ENCODE peak calls at places on chromosomes 7 and 10, in seven cellular contexts. Y is RWPE1, A is iris pigment epithelial cell, F is NCI-H2081, V is H54, R is dermis microvascular lymphatic vessel endothelial cell, G is NCI-H460. I is an unnamed sample.

GRCh38 chr7:127391591-127392181 is 822 bp downstream of the ZNF800 start:
- DNase-seq in V (peak), A (peak), Y (peak), G (no peak), F (peak), R (peak), I (peak)

GRCh38 chr10:117964528-117964927 is 82.2 kb downstream of the RAB11FIP2 start:
- DNase-seq in R (no peak), V (no peak), Y (no peak), F (no peak), G (no peak), A (peak), I (no peak)

GRCh38 chr10:132516771-132517725 is 20.5 kb upstream of the INPP5A start:
- DNase-seq in V (peak), A (peak), Y (peak), R (peak), G (peak), F (no peak), I (peak)

GRCh38 chr7:70752794-70753241 is 379.1 kb upstream of the GALNT17 start:
- DNase-seq in R (no peak), A (peak), G (no peak), Y (no peak), F (no peak), V (no peak), I (no peak)

GRCh38 chr7:157329447-157329846 is 7.4 kb upstream of the DNAJB6 start:
- DNase-seq in F (no peak), Y (no peak), V (no peak), A (no peak), G (no peak), R (no peak), I (no peak)

GRCh38 chr10:132133005-132133404 is 53.7 kb upstream of the DPYSL4 start:
- DNase-seq in R (no peak), A (peak), V (no peak), Y (no peak), G (no peak), F (no peak), I (peak)

GRCh38 chr7:72445075-72445474 is 32.9 kb upstream of the CALN1 start:
- DNase-seq in Y (no peak), V (no peak), R (no peak), G (no peak), F (no peak), A (no peak), I (no peak)

GRCh38 chr7:37440738-37441404 is 7.8 kb downstream of the ELMO1 start:
- DNase-seq in G (no peak), R (peak), F (no peak), A (no peak), V (no peak), Y (no peak), I (no peak)

GRCh38 chr10:104297697-104298660 is 29.0 kb downstream of the GSTO2 start:
- DNase-seq in G (peak), A (peak), R (peak), V (no peak), Y (no peak), F (no peak), I (no peak)

GRCh38 chr10:29386347-29386999 is 97.6 kb downstream of the LYZL1 start:
- DNase-seq in A (peak), G (peak), Y (peak), F (peak), V (no peak), R (peak), I (peak)

GRCh38 chr7:27172388-27172774 is 1.7 kb downstream of the HOXA10 start:
- DNase-seq in V (no peak), F (no peak), G (no peak), A (no peak), Y (no peak), R (no peak), I (no peak)

GRCh38 chr10:99318048-99318447 is 11.1 kb upstream of the CNNM1 start:
- DNase-seq in A (no peak), R (no peak), F (no peak), Y (no peak), G (no peak), V (no peak), I (no peak)

GRCh38 chr10:106942035-106942662 is 222.4 kb downstream of the SORCS1 start:
- DNase-seq in A (no peak), G (peak), F (no peak), R (no peak), Y (no peak), V (no peak), I (no peak)

GRCh38 chr10:62958980-62959379 is 142.8 kb upstream of the EGR2 start:
- DNase-seq in F (no peak), R (no peak), Y (no peak), G (no peak), A (peak), V (no peak), I (no peak)

GRCh38 chr10:121926157-121926556 is 1.7 kb downstream of the ATE1 start:
- DNase-seq in V (no peak), G (no peak), F (no peak), R (no peak), A (no peak), Y (no peak), I (no peak)

GRCh38 chr10:63236113-63236935 is 103.2 kb downstream of the NRBF2 start:
- DNase-seq in Y (peak), F (no peak), V (peak), A (peak), G (peak), R (peak), I (no peak)

GRCh38 chr7:18570890-18571478 is 75.4 kb downstream of the HDAC9 start:
- DNase-seq in Y (peak), V (no peak), F (peak), A (peak), G (peak), R (peak), I (peak)

GRCh38 chr10:63157845-63158624 is 24.9 kb downstream of the NRBF2 start:
- DNase-seq in V (peak), A (peak), R (peak), G (peak), Y (peak), F (peak), I (peak)

GRCh38 chr7:24227603-24228359 is 56.2 kb upstream of the NPY start:
- DNase-seq in V (no peak), R (no peak), F (no peak), Y (no peak), G (no peak), A (no peak), I (no peak)

GRCh38 chr7:100673942-100674431 is 447 bp downstream of the GNB2 start:
- DNase-seq in R (no peak), A (peak), V (no peak), F (no peak), Y (no peak), G (no peak), I (peak)

GRCh38 chr10:35827783-35828182 is 185.7 kb upstream of the FZD8 start:
- DNase-seq in V (no peak), R (no peak), G (no peak), A (no peak), Y (no peak), F (no peak), I (no peak)

I was measured in frontal cortex.